ENCODE peak calls at places on chromosome 2, in seven cellular contexts. C is sigmoid colon, N is BE2C, Q is HFF-Myc, W is fibroblast of mammary gland, M is A549, T is GM12865. O is an unnamed sample.

GRCh38 chr2:232649033-232649432 is 15.6 kb downstream of the EFHD1 start:
- DNase-seq in C (no peak), N (no peak), Q (no peak), W (no peak), M (no peak), T (no peak), O (no peak)

GRCh38 chr2:122236152-122236892 is 480.9 kb downstream of the TSN start:
- DNase-seq in C (no peak), N (no peak), Q (no peak), W (peak), M (peak), T (no peak), O (peak)

GRCh38 chr2:235330775-235331438 is 162.9 kb upstream of the AGAP1 start:
- DNase-seq in C (no peak), N (no peak), Q (no peak), W (peak), M (peak), T (no peak), O (peak)

GRCh38 chr2:205376071-205376470 is 306.2 kb upstream of the NRP2 start:
- DNase-seq in C (peak), N (no peak), Q (peak), W (peak), M (no peak), T (no peak), O (no peak)

GRCh38 chr2:212034841-212035585 is 503.6 kb downstream of the ERBB4 start:
- DNase-seq in C (no peak), N (no peak), Q (no peak), W (no peak), M (no peak), T (no peak), O (no peak)

GRCh38 chr2:169090133-169090820 is 20.9 kb downstream of the DHRS9 start:
- DNase-seq in C (no peak), N (no peak), Q (no peak), W (no peak), M (no peak), T (no peak), O (no peak)

GRCh38 chr2:42195559-42195958 is 26.4 kb downstream of the EML4 start:
- DNase-seq in C (no peak), N (no peak), Q (no peak), W (peak), M (peak), T (no peak), O (peak)

GRCh38 chr2:159044804-159045286 is 76.4 kb downstream of the TANC1 start:
- DNase-seq in C (no peak), N (no peak), Q (peak), W (peak), M (no peak), T (no peak), O (no peak)

GRCh38 chr2:171579481-171579880 is 57.2 kb downstream of the CYBRD1 start:
- DNase-seq in C (no peak), N (no peak), Q (no peak), W (peak), M (no peak), T (no peak), O (no peak)

GRCh38 chr2:11357428-11357972 is 13.1 kb upstream of the ROCK2 start:
- DNase-seq in C (no peak), N (no peak), Q (no peak), W (no peak), M (no peak), T (no peak), O (peak)

GRCh38 chr2:238518127-238518827 is 91.5 kb downstream of the ASB1 start:
- DNase-seq in C (no peak), N (no peak), Q (peak), W (peak), M (no peak), T (no peak), O (no peak)
- H3K4me3 ChIP-seq in C (no peak), N (no peak), Q (peak), W (no peak), M (no peak), T (no peak), O (no peak)

GRCh38 chr2:120881981-120882788 is 146.5 kb downstream of the GLI2 start:
- DNase-seq in C (no peak), N (no peak), Q (no peak), W (no peak), M (no peak), T (no peak), O (no peak)
- TF ChIP-seq CTCF in C (no peak), N (no peak), Q (no peak), W (no peak), M (no peak), T (no peak), O (no peak)

GRCh38 chr2:37332560-37332959 is 7.9 kb upstream of the PRKD3 start:
- DNase-seq in C (no peak), N (no peak), Q (no peak), W (no peak), M (no peak), T (no peak), O (no peak)
- H3K4me3 ChIP-seq in C (no peak), N (no peak), Q (no peak), W (no peak), M (no peak), T (no peak), O (no peak)

GRCh38 chr2:231483398-231484329 is 19.4 kb upstream of the NCL start:
- DNase-seq in C (peak), N (peak), Q (no peak), W (peak), M (no peak), T (peak), O (peak)

GRCh38 chr2:231479455-231479854 is 15.2 kb upstream of the NCL start:
- DNase-seq in C (no peak), N (no peak), Q (no peak), W (no peak), M (no peak), T (no peak), O (no peak)

GRCh38 chr2:231480781-231481180 is 16.5 kb upstream of the NCL start:
- DNase-seq in C (no peak), N (no peak), Q (no peak), W (no peak), M (no peak), T (no peak), O (no peak)

GRCh38 chr2:231487197-231487596 is 22.9 kb upstream of the NCL start:
- DNase-seq in C (peak), N (no peak), Q (no peak), W (no peak), M (no peak), T (no peak), O (no peak)

GRCh38 chr2:231482806-231483391 is 18.6 kb upstream of the NCL start:
- DNase-seq in C (peak), N (peak), Q (no peak), W (peak), M (peak), T (peak), O (peak)
- TF ChIP-seq CTCF in C (peak), N (peak), Q (peak), W (peak), M (peak), T (peak), O (peak)

DNA sequence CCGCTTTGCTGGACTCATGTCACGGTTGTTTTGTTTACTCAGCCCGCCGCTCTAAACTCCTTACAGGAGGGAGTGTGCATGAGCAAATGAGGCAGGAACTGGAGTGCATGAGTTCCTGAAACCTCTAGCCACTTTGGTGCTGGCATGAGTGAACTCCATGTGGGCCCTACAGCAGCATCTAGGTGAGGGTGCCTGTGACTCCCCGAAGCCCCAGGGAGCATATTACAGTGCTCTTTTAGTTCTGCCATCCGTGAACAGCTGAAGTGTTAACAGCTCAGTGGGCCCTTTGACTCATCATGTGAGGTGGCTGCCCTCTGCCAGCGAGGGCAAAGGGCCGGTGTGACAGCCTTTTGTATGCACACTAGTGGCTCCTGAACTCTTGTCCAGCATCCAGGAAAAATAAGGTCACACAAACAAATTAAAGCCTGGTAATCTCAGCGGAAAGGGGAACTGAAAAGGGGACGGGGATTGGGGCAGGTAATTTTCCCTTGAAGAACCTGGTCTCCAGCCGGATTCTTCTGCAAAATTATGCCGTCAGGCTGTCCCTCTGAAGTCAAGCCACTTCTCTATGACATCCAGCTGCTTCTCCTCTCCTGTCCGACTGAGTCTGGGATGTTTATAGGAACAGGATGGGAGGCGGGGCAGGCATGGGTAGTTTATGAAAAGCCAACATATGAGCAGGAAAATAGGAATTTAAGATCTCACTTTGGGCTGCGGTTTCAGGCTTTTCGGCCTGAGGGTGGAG is 1668.6 kb downstream of the SUCLG1 start:
- DNase-seq in C (no peak), N (no peak), Q (peak), W (no peak), M (no peak), T (no peak), O (peak)
- H3K4me3 ChIP-seq in C (no peak), N (no peak), Q (no peak), W (no peak), M (no peak), T (no peak), O (no peak)

GRCh38 chr2:18987592-18988073 is 370.8 kb downstream of the OSR1 start:
- DNase-seq in C (peak), N (peak), Q (peak), W (peak), M (peak), T (no peak), O (peak)
- TF ChIP-seq CTCF in C (no peak), N (no peak), Q (peak), W (peak), M (peak), T (no peak), O (no peak)

O was measured in cardiac fibroblast.